ENCODE peak calls at places on chromosomes 4 and X, in four cellular contexts. C, R, Y and G are unnamed samples.
A peak's percentile ranks its signal among the peaks of the same experiment; 100 is the strongest.

GRCh38 chrX:9291666-9292065 is 173.2 kb upstream of the TBL1X start:
- DNase-seq in Y (no peak), R (peak; percentile 15), C (no peak), G (no peak)

GRCh38 chr4:138647433-138647832 is 368.1 kb upstream of the NOCT start:
- DNase-seq in R (no peak), Y (no peak), C (no peak), G (no peak)

GRCh38 chrX:95056901-95057300 is 1382.9 kb downstream of the FAM133A start:
- DNase-seq in R (no peak), Y (no peak), C (no peak), G (no peak)

GRCh38 chrX:50812995-50813842 is 775 bp downstream of the SHROOM4 start:
- DNase-seq in C (no peak), R (peak; percentile 52), Y (peak; percentile 9), G (no peak)

GRCh38 chr4:54539500-54540029 is 118.2 kb upstream of the KIT start:
- DNase-seq in C (no peak), Y (peak; percentile 6), R (peak; percentile 76), G (no peak)

GRCh38 chr4:42630908-42631307 is 26.0 kb downstream of the ATP8A1 start:
- DNase-seq in R (no peak), C (no peak), Y (no peak), G (no peak)

GRCh38 chr4:189659302-189659701 is 281.4 kb upstream of the FRG1 start:
- DNase-seq in R (no peak), Y (no peak), C (no peak), G (no peak)

GRCh38 chr4:73619351-73619750 is 885 bp downstream of the RASSF6 start:
- DNase-seq in C (no peak), Y (no peak), R (no peak), G (no peak)

GRCh38 chr4:98468744-98469143 is 189.7 kb downstream of the TSPAN5 start:
- DNase-seq in C (no peak), Y (no peak), R (no peak), G (no peak)

GRCh38 chr4:140151700-140152014 is 2.3 kb downstream of the MAML3 start:
- DNase-seq in Y (peak; percentile 80), R (peak; percentile 91), C (peak; percentile 76), G (no peak)

GRCh38 chrX:141220342-141221008 is 21.8 kb downstream of the SPANXC start:
- DNase-seq in C (no peak), R (peak; percentile 6), Y (peak; percentile 36), G (no peak)

GRCh38 chrX:123923211-123923610 is 38.3 kb upstream of the STAG2 start:
- DNase-seq in C (no peak), R (no peak), Y (no peak), G (no peak)

GRCh38 chrX:29348288-29348687 is 761.0 kb downstream of the IL1RAPL1 start:
- DNase-seq in C (no peak), Y (no peak), R (no peak), G (no peak)

GRCh38 chrX:134659761-134660160 is 1.5 kb upstream of the PLAC1 start:
- DNase-seq in Y (no peak), R (no peak), C (no peak), G (no peak)

GRCh38 chrX:72078411-72078810 is 53.3 kb downstream of the RTL5 start:
- DNase-seq in Y (no peak), C (no peak), R (no peak), G (no peak)

GRCh38 chr4:30821891-30822612 is 101.9 kb downstream of the PCDH7 start:
- DNase-seq in C (no peak), Y (no peak), R (no peak), G (no peak)

GRCh38 chr4:171646984-171647383 is 166.2 kb upstream of the GALNTL6 start:
- DNase-seq in R (no peak), C (no peak), Y (no peak), G (no peak)

GRCh38 chrX:19785647-19786046 is 101.8 kb downstream of the SH3KBP1 start:
- DNase-seq in Y (no peak), R (no peak), C (no peak), G (no peak)

GRCh38 chr4:156766846-156767245 is 204.8 kb downstream of the PDGFC start:
- DNase-seq in C (no peak), Y (no peak), R (no peak), G (no peak)

GRCh38 chr4:150007512-150007911 is 70.7 kb upstream of the DCLK2 start:
- DNase-seq in C (no peak), R (no peak), Y (no peak), G (no peak)

GRCh38 chr4:175298119-175298518 is 380.0 kb downstream of the ADAM29 start:
- DNase-seq in R (no peak), C (no peak), Y (no peak), G (no peak)

GRCh38 chrX:135009057-135009605 is 13.2 kb downstream of the RTL8B start:
- DNase-seq in C (no peak), Y (no peak), R (no peak), G (no peak)

GRCh38 chr4:140497776-140498636 is at the start of gene MGAT4D:
- DNase-seq in Y (no peak), C (no peak), R (peak; percentile 26), G (no peak)

GRCh38 chrX:39808471-39808917 is 289.3 kb downstream of the BCOR start:
- DNase-seq in R (peak; percentile 35), C (peak; percentile 18), Y (no peak), G (no peak)

GRCh38 chrX:21806691-21807090 is 32.7 kb upstream of the MBTPS2 start:
- DNase-seq in Y (no peak), R (no peak), C (no peak), G (no peak)

GRCh38 chr4:98482847-98483806 is 175.3 kb downstream of the TSPAN5 start:
- DNase-seq in C (no peak), Y (peak; percentile 46), R (no peak), G (no peak)

GRCh38 chrX:1592128-1592862 is 891 bp downstream of the AKAP17A start:
- DNase-seq in C (no peak), R (peak; percentile 50), Y (no peak), G (no peak)

GRCh38 chr4:109820563-109820962 is 5.0 kb downstream of the GAR1 start:
- DNase-seq in C (no peak), Y (no peak), R (no peak), G (no peak)

GRCh38 chr4:70703695-70704332 is 15.5 kb downstream of the UTP3 start:
- DNase-seq in Y (no peak), C (peak; percentile 23), R (peak; percentile 12), G (no peak)

GRCh38 chr4:66275381-66276060 is 605.2 kb upstream of the EPHA5 start:
- DNase-seq in C (peak; percentile 25), Y (no peak), R (peak; percentile 11), G (no peak)

GRCh38 chr4:602559-602942 is 22.8 kb upstream of the PDE6B start:
- DNase-seq in Y (no peak), C (no peak), R (peak; percentile 79), G (no peak)

GRCh38 chr4:116357758-116358157 is 727.6 kb downstream of the TRAM1L1 start:
- DNase-seq in R (peak; percentile 65), Y (no peak), C (no peak), G (no peak)

GRCh38 chr4:152454398-152455011 is 81.4 kb downstream of the FBXW7 start:
- DNase-seq in R (peak; percentile 17), C (no peak), Y (peak; percentile 10), G (no peak)

GRCh38 chr4:627751-628150 is 2.4 kb downstream of the PDE6B start:
- DNase-seq in C (no peak), R (no peak), Y (no peak), G (no peak)

GRCh38 chr4:165379662-165380061 is 854 bp downstream of the CPE start:
- DNase-seq in C (no peak), Y (no peak), R (peak; percentile 46), G (no peak)

GRCh38 chrX:54178100-54178940 is 4.7 kb downstream of the FAM120C start:
- DNase-seq in C (no peak), Y (peak; percentile 36), R (no peak), G (no peak)

GRCh38 chr4:156568479-156568878 is 403.1 kb downstream of the PDGFC start:
- DNase-seq in Y (no peak), R (no peak), C (no peak), G (no peak)

DNA sequence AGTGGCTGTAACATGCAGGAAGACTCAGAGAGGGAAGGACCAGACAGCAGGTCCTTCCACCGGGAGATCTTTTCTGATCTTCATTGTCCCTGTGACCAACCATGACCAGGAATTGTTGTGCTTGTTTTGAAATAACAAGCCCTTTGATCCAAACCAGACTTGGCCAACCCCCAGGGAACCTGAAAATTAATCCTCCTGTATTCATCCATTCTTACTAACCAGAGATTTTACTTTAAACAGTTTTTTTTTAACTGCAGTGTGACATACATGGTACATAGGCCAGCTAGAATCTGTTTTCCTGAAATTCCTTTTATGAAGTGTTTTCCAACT is 4.0 kb downstream of the WFS1 start:
- DNase-seq in R (no peak), C (no peak), Y (no peak), G (no peak)
- H3K4me1 ChIP-seq in R (peaks cover 43% of the 10 kb centered on the region), C (peaks cover 83% of the 10 kb centered on the region), Y (peaks cover 28% of the 10 kb centered on the region), G (peaks cover 65% of the 10 kb centered on the region)

GRCh38 chr4:31896349-31896748 is 1176.2 kb downstream of the PCDH7 start:
- DNase-seq in C (no peak), R (no peak), Y (no peak), G (no peak)
- H3K9me3 ChIP-seq in C (no peaks in the 10 kb centered on the region), R (no peaks in the 10 kb centered on the region), Y (no peaks in the 10 kb centered on the region), G (no peaks in the 10 kb centered on the region)

GRCh38 chr4:153523941-153524386 is 57.8 kb downstream of the TMEM131L start:
- DNase-seq in Y (no peak), C (no peak), R (no peak), G (no peak)
- H3K4me1 ChIP-seq in Y (peaks cover 6% of the 10 kb centered on the region), C (peaks cover 28% of the 10 kb centered on the region), R (peaks cover 25% of the 10 kb centered on the region), G (peaks cover 72% of the 10 kb centered on the region)

GRCh38 chr4:63122955-63123354 is 1286.3 kb downstream of the TECRL start:
- DNase-seq in Y (no peak), C (no peak), R (no peak), G (no peak)
- H3K9me3 ChIP-seq in Y (no peaks in the 10 kb centered on the region), C (no peaks in the 10 kb centered on the region), R (no peaks in the 10 kb centered on the region), G (no peaks in the 10 kb centered on the region)